ENCODE peak calls at places on chromosomes 3 and 15, in five cellular contexts. R, Z, T, C and L are unnamed samples.
A peak's percentile ranks its signal among the peaks of the same experiment; 100 is the strongest.

GRCh38 chr15:22903961-22904534 is 65.6 kb downstream of the NIPA2 start:
- DNase-seq in R (no peak), Z (no peak), T (no peak), C (no peak), L (no peak)

GRCh38 chr15:55555089-55555488 is 33.1 kb downstream of the PYGO1 start:
- DNase-seq in R (no peak), Z (peak; percentile 5), T (no peak), C (no peak), L (no peak)

GRCh38 chr15:72131922-72132321 is 13.7 kb downstream of the SENP8 start:
- DNase-seq in R (no peak), Z (no peak), T (no peak), C (no peak), L (no peak)

GRCh38 chr3:195893916-195894315 is 14.4 kb downstream of the TNK2 start:
- DNase-seq in R (no peak), Z (no peak), T (no peak), C (no peak), L (no peak)

GRCh38 chr15:51090753-51091152 is 4.0 kb downstream of the TNFAIP8L3 start:
- DNase-seq in R (no peak), Z (no peak), T (no peak), C (no peak), L (no peak)

GRCh38 chr15:96049766-96050165 is 280.7 kb upstream of the NR2F2 start:
- DNase-seq in R (no peak), Z (no peak), T (no peak), C (no peak), L (no peak)

GRCh38 chr15:45441686-45442085 is 63.3 kb upstream of the GATM start:
- DNase-seq in R (peak; percentile 49), Z (no peak), T (no peak), C (no peak), L (no peak)

GRCh38 chr3:39088889-39089288 is 18.5 kb downstream of the GORASP1 start:
- DNase-seq in R (no peak), Z (peak; percentile 5), T (no peak), C (no peak), L (no peak)

GRCh38 chr3:113441051-113441770 is at the start of gene CFAP44:
- DNase-seq in R (peak; percentile 60), Z (peak; percentile 65), T (peak; percentile 90), C (peak; percentile 80), L (peak; percentile 85)

GRCh38 chr3:31106204-31106603 is 211.7 kb upstream of the GADL1 start:
- DNase-seq in R (no peak), Z (peak; percentile 90), T (no peak), C (peak; percentile 17), L (no peak)

GRCh38 chr3:9074079-9074478 is 110.8 kb upstream of the RAD18 start:
- DNase-seq in R (no peak), Z (peak; percentile 80), T (no peak), C (no peak), L (no peak)

GRCh38 chr3:36380171-36381031 is at the start of gene STAC:
- DNase-seq in R (peak; percentile 58), Z (peak; percentile 50), T (peak; percentile 86), C (peak; percentile 25), L (peak; percentile 86)

GRCh38 chr3:135997554-135998320 is 32.2 kb downstream of the PPP2R3A start:
- DNase-seq in R (no peak), Z (no peak), T (no peak), C (no peak), L (no peak)

GRCh38 chr3:134656211-134656800 is 5.5 kb upstream of the KY start:
- DNase-seq in R (no peak), Z (no peak), T (no peak), C (no peak), L (no peak)

GRCh38 chr3:188342991-188343732 is 189.2 kb downstream of the LPP start:
- DNase-seq in R (no peak), Z (no peak), T (no peak), C (no peak), L (no peak)

GRCh38 chr3:50154476-50154839 is 666 bp upstream of the SEMA3F start:
- DNase-seq in R (no peak), Z (no peak), T (no peak), C (no peak), L (no peak)

GRCh38 chr15:57671636-57672035 is 34.9 kb upstream of the POLR2M start:
- DNase-seq in R (no peak), Z (no peak), T (no peak), C (no peak), L (no peak)

GRCh38 chr3:17686613-17687012 is 55.8 kb downstream of the TBC1D5 start:
- DNase-seq in R (peak; percentile 10), Z (no peak), T (no peak), C (no peak), L (no peak)

GRCh38 chr3:149592758-149593240 is 65.0 kb downstream of the WWTR1 start:
- DNase-seq in R (no peak), Z (peak; percentile 77), T (no peak), C (peak; percentile 84), L (no peak)

GRCh38 chr3:135125171-135125801 is 330.2 kb downstream of the EPHB1 start:
- DNase-seq in R (peak; percentile 83), Z (peak; percentile 26), T (no peak), C (no peak), L (no peak)

GRCh38 chr3:38168151-38168987 is 3.0 kb downstream of the OXSR1 start:
- DNase-seq in R (no peak), Z (peak; percentile 79), T (no peak), C (no peak), L (no peak)

GRCh38 chr3:194836676-194837075 is 151.0 kb downstream of the FAM43A start:
- DNase-seq in R (no peak), Z (no peak), T (no peak), C (no peak), L (no peak)

GRCh38 chr15:64507293-64507802 is 47.0 kb downstream of the ZNF609 start:
- DNase-seq in R (peak; percentile 94), Z (peak; percentile 95), T (peak; percentile 90), C (peak; percentile 92), L (peak; percentile 80)

GRCh38 chr15:81146454-81146853 is 12.4 kb downstream of the CFAP161 start:
- DNase-seq in R (no peak), Z (no peak), T (no peak), C (no peak), L (no peak)

GRCh38 chr3:9704343-9705322 is 1.0 kb downstream of the CPNE9 start:
- DNase-seq in R (peak; percentile 76), Z (peak; percentile 23), T (peak; percentile 79), C (peak; percentile 53), L (peak; percentile 72)

GRCh38 chr15:43383070-43383469 is 12.2 kb downstream of the TUBGCP4 start:
- DNase-seq in R (no peak), Z (peak; percentile 37), T (no peak), C (no peak), L (no peak)

GRCh38 chr3:32421991-32422859 is 30.6 kb downstream of the CMTM7 start:
- DNase-seq in R (no peak), Z (peak; percentile 88), T (peak; percentile 96), C (peak; percentile 92), L (peak; percentile 95)

GRCh38 chr15:99435138-99435695 is 130.6 kb upstream of the MEF2A start:
- DNase-seq in R (no peak), Z (no peak), T (peak; percentile 96), C (no peak), L (peak; percentile 71)

GRCh38 chr15:68492855-68493254 is 60.9 kb upstream of the ITGA11 start:
- DNase-seq in R (peak; percentile 14), Z (peak; percentile 73), T (no peak), C (no peak), L (no peak)

GRCh38 chr15:80461370-80462060 is 57.3 kb downstream of the ARNT2 start:
- DNase-seq in R (no peak), Z (peak; percentile 61), T (no peak), C (no peak), L (no peak)

GRCh38 chr15:67101981-67102929 is 36.9 kb downstream of the SMAD3 start:
- DNase-seq in R (no peak), Z (peak; percentile 95), T (no peak), C (no peak), L (no peak)

GRCh38 chr15:67104453-67104852 is 39.1 kb downstream of the SMAD3 start:
- DNase-seq in R (no peak), Z (no peak), T (no peak), C (no peak), L (no peak)

GRCh38 chr15:67103021-67103420 is 37.6 kb downstream of the SMAD3 start:
- DNase-seq in R (no peak), Z (no peak), T (no peak), C (no peak), L (no peak)

GRCh38 chr15:67103869-67104268 is 38.5 kb downstream of the SMAD3 start:
- DNase-seq in R (no peak), Z (no peak), T (no peak), C (no peak), L (no peak)

GRCh38 chr15:67103432-67103831 is 38.0 kb downstream of the SMAD3 start:
- DNase-seq in R (no peak), Z (no peak), T (no peak), C (no peak), L (no peak)
- H3K36me3 ChIP-seq in R (no peaks in the 10 kb centered on the region), Z (peaks cover 15% of the 10 kb centered on the region), T (no peaks in the 10 kb centered on the region), C (no peaks in the 10 kb centered on the region), L (no peaks in the 10 kb centered on the region)

GRCh38 chr15:74817370-74817737 is 4.7 kb downstream of the LMAN1L start:
- DNase-seq in R (peak; percentile 42), Z (peak; percentile 14), T (no peak), C (peak; percentile 95), L (no peak)
- TF ChIP-seq CTCF in R (peak; percentile 11), Z (peak; percentile 30), T (peak; percentile 6), C (peak; percentile 28), L (no peak)

GRCh38 chr3:102133376-102133775 is 284.1 kb downstream of the NFKBIZ start:
- DNase-seq in R (no peak), Z (no peak), T (no peak), C (no peak), L (no peak)
- H3K36me3 ChIP-seq in R (no peaks in the 10 kb centered on the region), Z (no peaks in the 10 kb centered on the region), T (no peaks in the 10 kb centered on the region), C (no peaks in the 10 kb centered on the region), L (no peaks in the 10 kb centered on the region)

DNA sequence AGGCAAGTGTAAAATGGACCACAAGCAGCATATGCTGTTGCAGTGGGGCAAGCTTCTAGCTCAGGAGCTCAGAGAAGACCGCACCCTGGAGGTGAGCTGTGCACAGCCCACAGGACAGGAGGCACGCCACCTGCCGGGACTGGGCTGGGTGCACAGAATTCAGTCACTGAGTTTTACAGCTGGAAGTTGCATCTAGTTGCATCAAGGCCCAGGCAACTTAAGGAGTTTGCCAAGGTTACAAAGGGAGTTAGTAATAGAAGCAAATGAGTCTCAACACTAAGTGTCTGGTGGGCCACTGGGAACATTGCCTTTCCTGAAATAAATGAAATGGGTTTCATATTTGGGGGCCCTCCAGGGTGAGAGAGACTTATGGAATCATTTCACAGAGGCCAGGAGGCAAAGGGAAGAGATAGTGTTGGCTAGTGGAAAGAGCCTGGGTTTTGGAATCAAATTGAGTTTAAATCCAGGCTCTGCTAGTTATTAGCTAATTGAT is 36.0 kb upstream of the TIMP4 start:
- DNase-seq in R (no peak), Z (peak; percentile 24), T (no peak), C (no peak), L (no peak)
- TF ChIP-seq CTCF in R (peak; percentile 5), Z (peak; percentile 15), T (peak; percentile 18), C (no peak), L (no peak)

DNA sequence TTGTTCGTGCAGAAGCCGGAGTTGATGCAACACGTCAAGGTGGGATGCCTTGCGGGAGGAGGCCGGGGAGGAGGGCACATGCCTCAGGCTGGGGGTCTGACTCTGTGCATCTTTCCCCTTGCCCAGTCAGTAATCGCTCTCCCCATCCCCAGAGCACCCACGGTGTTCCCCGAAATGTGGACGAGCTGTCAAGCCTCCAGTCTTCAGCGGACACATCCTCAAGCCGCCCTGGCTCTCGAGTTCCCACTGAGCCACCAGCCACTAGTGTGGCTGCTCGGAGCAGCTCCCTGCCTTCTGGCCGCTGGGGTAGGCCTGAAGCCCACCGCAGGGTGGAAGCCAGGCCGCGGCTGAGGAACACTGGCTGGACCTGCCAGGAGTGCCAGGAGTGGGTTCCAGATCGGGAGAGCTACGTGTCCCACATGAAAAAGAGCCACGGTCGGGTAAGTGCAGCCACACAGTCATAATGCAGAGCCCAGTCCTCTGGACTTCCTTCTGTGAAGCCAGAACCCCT is 18.7 kb upstream of the ALPK3 start:
- DNase-seq in R (no peak), Z (no peak), T (no peak), C (no peak), L (peak; percentile 58)
- H3K36me3 ChIP-seq in R (peaks cover 42% of the 10 kb centered on the region), Z (peaks cover 26% of the 10 kb centered on the region), T (peaks cover 53% of the 10 kb centered on the region), C (peaks cover 69% of the 10 kb centered on the region), L (peaks cover 86% of the 10 kb centered on the region)